ENCODE peak calls at places on chromosomes 6 and 20, in ten cellular contexts. N, L, U, S, Y, O, Z, K, X and D are unnamed samples.

GRCh38 chr6:23446394-23447001 is 679.5 kb upstream of the NRSN1 start:
- DNase-seq in K (no peak), Z (peak; percentile 82), X (no peak), Y (no peak), U (no peak), S (no peak), L (no peak), N (peak; percentile 49), O (peak; percentile 18), D (peak; percentile 63)

GRCh38 chr6:47098570-47098993 is 56.5 kb upstream of the ADGRF1 start:
- DNase-seq in Y (no peak), O (no peak), U (no peak), L (peak; percentile 18), K (no peak), X (no peak), S (no peak), N (no peak), Z (peak; percentile 61), D (peak; percentile 57)

GRCh38 chr6:96086745-96087144 is 71.0 kb downstream of the FUT9 start:
- DNase-seq in K (no peak), N (no peak), Y (no peak), X (no peak), Z (no peak), U (no peak), O (no peak), S (no peak), L (no peak), D (no peak)

GRCh38 chr6:116210750-116211425 is 43.0 kb downstream of the TSPYL4 start:
- DNase-seq in O (no peak), Y (no peak), S (peak; percentile 61), U (peak; percentile 55), N (peak; percentile 13), Z (peak; percentile 70), K (no peak), L (no peak), X (no peak), D (peak; percentile 63)

GRCh38 chr20:12860619-12861247 is 148.0 kb upstream of the SPTLC3 start:
- DNase-seq in O (no peak), Y (no peak), X (no peak), L (no peak), K (no peak), U (no peak), S (no peak), N (no peak), Z (no peak), D (no peak)

GRCh38 chr6:34517461-34517868 is 38.7 kb downstream of the SPDEF start:
- DNase-seq in K (no peak), Z (no peak), Y (no peak), O (no peak), U (no peak), N (no peak), L (no peak), X (no peak), S (peak; percentile 7), D (no peak)

GRCh38 chr6:71852951-71853350 is 33.4 kb upstream of the RIMS1 start:
- DNase-seq in K (no peak), U (no peak), L (no peak), Y (no peak), S (no peak), Z (no peak), X (no peak), O (no peak), N (no peak), D (no peak)

GRCh38 chr6:21603516-21603952 is 10.0 kb downstream of the SOX4 start:
- DNase-seq in S (no peak), Z (no peak), U (no peak), O (peak; percentile 21), X (no peak), N (no peak), Y (no peak), K (no peak), L (no peak), D (no peak)

GRCh38 chr20:59515013-59515905 is 89.1 kb upstream of the PHACTR3 start:
- DNase-seq in N (peak; percentile 90), S (peak; percentile 69), Z (peak; percentile 63), Y (no peak), L (no peak), X (peak; percentile 70), U (peak; percentile 44), O (peak; percentile 47), K (peak; percentile 79), D (peak; percentile 57)

GRCh38 chr20:18847226-18847625 is 33.6 kb downstream of the SCP2D1 start:
- DNase-seq in S (no peak), Y (no peak), Z (no peak), L (no peak), K (no peak), O (no peak), U (no peak), N (no peak), X (no peak), D (no peak)

GRCh38 chr6:162099685-162100084 is 627.9 kb downstream of the PRKN start:
- DNase-seq in K (no peak), Y (no peak), N (no peak), U (no peak), S (no peak), X (no peak), Z (peak; percentile 98), O (peak; percentile 82), L (peak; percentile 79), D (peak; percentile 93)

GRCh38 chr6:43705996-43706395 is 18.4 kb upstream of the MRPS18A start:
- DNase-seq in Y (no peak), S (no peak), Z (peak; percentile 67), U (no peak), X (no peak), N (no peak), L (peak; percentile 57), K (no peak), O (peak; percentile 61), D (peak; percentile 51)

GRCh38 chr6:97473979-97474378 is 191.0 kb upstream of the MMS22L start:
- DNase-seq in L (no peak), N (no peak), S (no peak), Z (no peak), Y (no peak), X (no peak), K (no peak), U (no peak), O (no peak), D (no peak)
- TF ChIP-seq CTCF in L (no peak), N (no peak), S (no peak), Z (no peak), Y (no peak), X (no peak), K (no peak), U (no peak), O (no peak), D (no peak)

DNA sequence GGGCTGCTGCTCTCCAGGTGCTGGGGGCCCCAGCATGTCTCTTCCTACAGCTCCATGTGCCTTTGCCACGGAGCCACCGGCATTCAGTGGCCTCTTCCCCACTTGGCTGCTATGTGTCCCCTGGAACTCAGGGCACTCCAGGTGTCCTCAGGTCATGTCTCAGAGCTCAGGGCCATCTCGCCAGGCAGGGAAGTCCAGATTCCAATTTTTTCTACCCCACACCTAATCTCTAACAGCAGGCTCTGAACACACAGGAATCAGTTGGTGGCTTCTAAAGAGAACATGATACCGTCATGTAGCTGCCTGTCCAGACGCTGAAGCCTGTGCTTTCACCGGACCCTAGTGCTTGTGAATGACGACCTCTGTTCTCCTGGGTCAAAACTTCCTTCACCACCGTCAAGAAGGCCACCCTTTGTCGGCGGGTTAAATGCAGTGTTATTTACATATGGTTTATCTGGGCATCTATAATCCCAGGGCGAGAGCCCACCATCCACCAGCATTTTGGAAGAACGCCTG is 4.2 kb upstream of the SLCO4A1 start:
- DNase-seq in N (no peak), Y (no peak), L (no peak), O (no peak), K (no peak), X (no peak), U (no peak), S (no peak), Z (no peak), D (no peak)
- TF ChIP-seq CTCF in N (no peak), Y (no peak), L (no peak), O (no peak), K (no peak), X (no peak), U (no peak), S (no peak), Z (no peak), D (no peak)

DNA sequence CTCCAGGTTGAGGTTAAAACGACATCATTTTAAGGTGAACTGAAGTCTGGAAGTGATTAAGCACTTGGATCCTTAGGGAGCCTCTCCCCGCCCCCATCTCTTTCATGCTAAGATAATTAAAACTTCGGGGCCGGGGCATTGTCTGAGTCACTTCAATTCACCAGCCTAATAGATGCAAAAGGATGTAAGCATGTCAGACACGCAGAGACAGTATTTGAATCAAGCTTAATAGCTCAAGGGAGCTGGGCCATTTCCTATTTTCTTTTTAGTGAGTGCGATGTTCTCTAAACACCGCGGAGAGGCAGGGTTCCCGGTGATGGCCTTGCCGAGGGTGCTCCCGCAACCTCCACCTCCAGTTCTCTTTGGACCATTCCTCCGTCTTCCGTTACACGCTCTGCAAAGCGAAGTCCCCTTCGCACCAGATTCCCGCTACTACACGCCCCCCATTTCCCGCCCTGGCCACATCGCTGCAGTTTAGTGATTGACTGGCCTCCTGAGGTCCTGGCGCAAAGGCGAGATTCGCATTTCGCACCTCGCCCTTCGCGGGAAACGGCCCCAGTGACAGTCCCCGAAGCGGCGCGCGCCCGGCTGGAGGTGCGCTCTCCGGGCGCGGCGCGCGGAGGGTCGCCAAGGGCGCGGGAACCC is 516 bp upstream of the IRF4 start:
- DNase-seq in Y (peak; percentile 58), L (no peak), O (peak; percentile 30), X (no peak), N (no peak), S (no peak), Z (peak; percentile 22), U (peak; percentile 28), K (no peak), D (peak; percentile 19)
- TF ChIP-seq CTCF in Y (no peak), L (no peak), O (no peak), X (no peak), N (no peak), S (no peak), Z (peak; percentile 21), U (no peak), K (no peak), D (no peak)

GRCh38 chr6:36607782-36608386 is 13.7 kb downstream of the SRSF3 start:
- DNase-seq in K (no peak), N (no peak), Y (peak; percentile 33), U (no peak), L (no peak), Z (no peak), O (no peak), X (peak; percentile 25), S (no peak), D (no peak)

GRCh38 chr6:36603222-36604089 is 9.3 kb downstream of the SRSF3 start:
- DNase-seq in O (no peak), Y (no peak), Z (no peak), X (no peak), N (no peak), K (no peak), U (no peak), S (no peak), L (no peak), D (no peak)

GRCh38 chr6:36605102-36605501 is 10.9 kb downstream of the SRSF3 start:
- DNase-seq in K (no peak), S (no peak), X (no peak), N (no peak), L (no peak), Y (peak; percentile 19), U (no peak), Z (no peak), O (no peak), D (no peak)

GRCh38 chr6:36604090-36605060 is 10.2 kb downstream of the SRSF3 start:
- DNase-seq in X (peak; percentile 14), Z (no peak), Y (peak; percentile 4), U (no peak), K (no peak), L (no peak), N (no peak), O (no peak), S (no peak), D (no peak)

GRCh38 chr6:36605560-36606391 is 11.6 kb downstream of the SRSF3 start:
- DNase-seq in O (no peak), X (no peak), K (no peak), Z (peak; percentile 67), L (no peak), U (no peak), S (no peak), Y (peak; percentile 47), N (no peak), D (no peak)
- TF ChIP-seq CTCF in O (no peak), X (no peak), K (peak; percentile 16), Z (peak; percentile 27), L (no peak), U (peak; percentile 33), S (peak; percentile 18), Y (no peak), N (peak; percentile 8), D (peak; percentile 20)